ENCODE peak calls at places on chromosomes 6 and 20, in six cellular contexts. J is hepatocyte, M is lung, U is BE2C, E is astrocyte of the cerebellum, T is astrocyte of the spinal cord. L is an unnamed sample.

GRCh38 chr6:68296126-68296525 is 339.0 kb upstream of the ADGRB3 start:
- DNase-seq in T (peak), E (peak), M (no peak), J (no peak), U (no peak), L (no peak)

GRCh38 chr20:21270806-21271205 is 32.3 kb upstream of the XRN2 start:
- DNase-seq in T (no peak), E (no peak), M (no peak), U (no peak), J (no peak), L (no peak)

GRCh38 chr6:74431873-74432272 is 735.9 kb downstream of the CD109 start:
- DNase-seq in M (no peak), E (no peak), U (no peak), J (no peak), T (peak), L (no peak)

GRCh38 chr6:90715093-90715655 is 128.3 kb upstream of the MAP3K7 start:
- DNase-seq in J (peak), T (no peak), U (no peak), M (no peak), E (no peak), L (no peak)

GRCh38 chr6:116349216-116349615 is 21.5 kb upstream of the DSE start:
- DNase-seq in M (no peak), U (no peak), T (no peak), E (no peak), J (peak), L (no peak)

GRCh38 chr6:154352898-154353585 is 3.6 kb downstream of the IPCEF1 start:
- DNase-seq in U (no peak), M (no peak), E (no peak), T (no peak), J (no peak), L (no peak)

GRCh38 chr6:129901910-129902309 is 40.8 kb upstream of the TMEM244 start:
- DNase-seq in U (no peak), T (peak), M (no peak), J (no peak), E (no peak), L (peak)

GRCh38 chr6:122374307-122374706 is 25.1 kb upstream of the HSF2 start:
- DNase-seq in E (no peak), M (no peak), U (no peak), J (no peak), T (no peak), L (no peak)

GRCh38 chr6:35318200-35318844 is 20.7 kb downstream of the DEF6 start:
- DNase-seq in T (peak), E (peak), U (peak), J (peak), M (peak), L (peak)

GRCh38 chr20:31606928-31607639 is 2.0 kb downstream of the ID1 start:
- DNase-seq in M (peak), E (peak), J (peak), U (peak), T (peak), L (peak)

GRCh38 chr6:85008311-85009015 is 244.1 kb upstream of the TBX18 start:
- DNase-seq in M (no peak), J (no peak), T (peak), E (no peak), U (no peak), L (no peak)

GRCh38 chr20:61959301-61959700 is 106.4 kb downstream of the TAF4 start:
- DNase-seq in E (no peak), U (no peak), M (no peak), T (no peak), J (no peak), L (no peak)

GRCh38 chr6:118772886-118773285 is 121.1 kb upstream of the ASF1A start:
- DNase-seq in U (no peak), J (no peak), T (no peak), E (no peak), M (no peak), L (no peak)

GRCh38 chr6:12017263-12017662 is 5.2 kb downstream of the HIVEP1 start:
- DNase-seq in E (no peak), M (no peak), J (no peak), U (peak), T (no peak), L (no peak)

GRCh38 chr6:54288476-54288875 is 19.8 kb upstream of the TINAG start:
- DNase-seq in J (no peak), M (no peak), U (no peak), T (no peak), E (no peak), L (no peak)

GRCh38 chr6:26502169-26502568 is 2.1 kb downstream of the BTN1A1 start:
- DNase-seq in U (no peak), T (no peak), J (peak), M (no peak), E (no peak), L (no peak)
- H3K4me3 ChIP-seq in U (peak), T (no peak), J (peak), M (no peak), E (no peak), L (no peak)

GRCh38 chr6:7176208-7176607 is 68.4 kb downstream of the RREB1 start:
- DNase-seq in E (no peak), T (no peak), M (no peak), U (peak), J (no peak), L (no peak)
- TF ChIP-seq CTCF in E (no peak), T (no peak), M (no peak), U (no peak), J (no peak), L (no peak)

DNA sequence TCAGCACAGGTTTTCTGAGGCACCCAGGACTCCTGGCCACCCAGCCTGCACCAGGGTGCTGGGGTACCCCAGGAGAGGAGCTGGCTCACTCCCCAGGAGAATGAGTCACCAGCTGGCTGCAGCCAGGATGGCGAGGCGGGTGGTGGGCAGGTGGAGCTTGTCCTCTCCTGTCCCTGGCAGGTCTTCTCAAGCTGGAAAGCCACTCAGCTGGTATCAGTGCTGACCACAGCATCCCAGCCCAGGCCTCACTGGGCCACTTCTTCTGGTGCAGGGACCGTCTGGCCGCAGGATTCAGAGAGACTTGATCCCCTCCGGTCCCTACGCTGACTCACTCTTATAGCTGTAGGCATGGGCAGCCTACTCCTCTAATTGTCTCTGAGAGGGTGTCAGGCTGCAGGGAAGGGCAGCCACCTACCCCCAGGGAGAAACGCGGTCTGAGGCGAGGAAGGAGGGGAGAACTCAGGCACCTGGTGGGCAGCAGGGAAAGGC is 22.2 kb downstream of the TFEB start:
- DNase-seq in T (peak), M (peak), U (no peak), J (no peak), E (no peak), L (no peak)
- H3K4me3 ChIP-seq in T (no peak), M (no peak), U (no peak), J (no peak), E (no peak), L (no peak)

GRCh38 chr6:89613790-89614189 is 24.8 kb downstream of the LYRM2 start:
- DNase-seq in E (no peak), M (no peak), J (no peak), U (no peak), T (no peak), L (no peak)
- TF ChIP-seq CTCF in E (no peak), M (no peak), J (no peak), U (no peak), T (no peak), L (no peak)

GRCh38 chr6:10528170-10528981 is 7.2 kb downstream of the GCNT2 start:
- DNase-seq in E (no peak), M (peak), T (peak), U (no peak), J (peak), L (peak)
- H3K4me3 ChIP-seq in E (no peak), M (peak), T (peak), U (no peak), J (peak), L (peak)

GRCh38 chr6:108947114-108947854 is 99.1 kb downstream of the ARMC2 start:
- DNase-seq in E (peak), M (no peak), J (peak), T (peak), U (peak), L (no peak)
- TF ChIP-seq CTCF in E (no peak), M (no peak), J (no peak), T (no peak), U (no peak), L (no peak)

GRCh38 chr6:125919618-125920017 is 37.0 kb upstream of the HINT3 start:
- DNase-seq in M (no peak), T (no peak), J (no peak), U (no peak), E (no peak), L (no peak)
- H3K4me3 ChIP-seq in M (no peak), T (no peak), J (no peak), U (no peak), E (no peak), L (no peak)

GRCh38 chr6:44826277-44826676 is 438.8 kb downstream of the CDC5L start:
- DNase-seq in J (no peak), M (no peak), E (no peak), T (no peak), U (no peak), L (no peak)
- TF ChIP-seq CTCF in J (no peak), M (no peak), E (no peak), T (no peak), U (no peak), L (no peak)

GRCh38 chr20:51156041-51156795 is 133.3 kb upstream of the KCNG1 start:
- DNase-seq in E (peak), U (peak), M (peak), T (peak), J (no peak), L (no peak)
- H3K4me3 ChIP-seq in E (no peak), U (peak), M (no peak), T (no peak), J (no peak), L (no peak)

L was measured in retinal pigment epithelial cell.